ENCODE peak calls at places on chromosomes 3 and 15, in ten cellular contexts. F, R, E, O, H, V, L, X, G and A are unnamed samples.

GRCh38 chr15:101773496-101774100 is 29.7 kb upstream of the OR4F6 start:
- DNase-seq in F (peak; percentile 36), R (no peak), E (peak; percentile 9), O (no peak), H (peak; percentile 11), V (no peak), L (no peak), X (peak; percentile 46), G (no peak), A (no peak)

GRCh38 chr15:32659340-32659831 is 17.9 kb downstream of the SCG5 start:
- DNase-seq in F (no peak), R (peak; percentile 87), E (peak; percentile 57), O (no peak), H (no peak), V (peak; percentile 78), L (no peak), X (peak; percentile 37), G (peak; percentile 68), A (no peak)

GRCh38 chr3:169264711-169265110 is 398.8 kb downstream of the MECOM start:
- DNase-seq in F (no peak), R (peak; percentile 59), E (peak; percentile 58), O (peak; percentile 84), H (no peak), V (peak; percentile 11), L (no peak), X (peak; percentile 73), G (peak; percentile 20), A (peak; percentile 70)

GRCh38 chr15:63986185-63986680 is 60.1 kb downstream of the DAPK2 start:
- DNase-seq in F (no peak), R (no peak), E (no peak), O (no peak), H (no peak), V (peak; percentile 58), L (no peak), X (no peak), G (no peak), A (no peak)

GRCh38 chr3:134677196-134677986 is 26.6 kb upstream of the KY start:
- DNase-seq in F (no peak), R (no peak), E (no peak), O (peak; percentile 27), H (peak; percentile 23), V (no peak), L (peak; percentile 9), X (no peak), G (no peak), A (no peak)

GRCh38 chr3:174439621-174440349 is 419.3 kb upstream of the NAALADL2 start:
- DNase-seq in F (no peak), R (peak; percentile 98), E (peak; percentile 97), O (peak; percentile 32), H (no peak), V (peak; percentile 100), L (no peak), X (peak; percentile 50), G (peak; percentile 49), A (peak; percentile 26)

GRCh38 chr3:42256135-42256819 is 9.7 kb downstream of the CCK start:
- DNase-seq in F (no peak), R (peak; percentile 45), E (peak; percentile 58), O (no peak), H (no peak), V (peak; percentile 60), L (no peak), X (no peak), G (no peak), A (no peak)

GRCh38 chr3:124998247-124998630 is 57.6 kb downstream of the HEG1 start:
- DNase-seq in F (no peak), R (no peak), E (no peak), O (no peak), H (no peak), V (no peak), L (no peak), X (no peak), G (no peak), A (no peak)

GRCh38 chr15:51969728-51970127 is 1.9 kb downstream of the LEO1 start:
- DNase-seq in F (no peak), R (no peak), E (no peak), O (no peak), H (no peak), V (peak; percentile 13), L (no peak), X (no peak), G (no peak), A (no peak)
- H3K4me3 ChIP-seq in F (no peak overlapping the region), R (no peak overlapping the region), E (no peak overlapping the region), O (no peak overlapping the region), H (peak overlapping the region; percentile 89), V (peak overlapping the region; percentile 23), L (no peak overlapping the region), X (no peak overlapping the region), G (no peak overlapping the region), A (no peak overlapping the region)

GRCh38 chr3:180322829-180323228 is 279.1 kb upstream of the TTC14 start:
- DNase-seq in F (no peak), R (no peak), E (no peak), O (no peak), H (no peak), V (no peak), L (no peak), X (no peak), G (no peak), A (no peak)
- H3K4me3 ChIP-seq in F (no peak overlapping the region), R (no peak overlapping the region), E (no peak overlapping the region), O (no peak overlapping the region), H (no peak overlapping the region), V (no peak overlapping the region), L (no peak overlapping the region), X (no peak overlapping the region), G (no peak overlapping the region), A (no peak overlapping the region)

GRCh38 chr3:195892105-195892354 is 16.3 kb downstream of the TNK2 start:
- DNase-seq in F (no peak), R (no peak), E (no peak), O (no peak), H (no peak), V (no peak), L (no peak), X (no peak), G (no peak), A (no peak)

GRCh38 chr3:195893121-195893449 is 15.3 kb downstream of the TNK2 start:
- DNase-seq in F (no peak), R (no peak), E (no peak), O (no peak), H (no peak), V (no peak), L (no peak), X (peak; percentile 51), G (no peak), A (no peak)

GRCh38 chr3:195892355-195893120 is 15.8 kb downstream of the TNK2 start:
- DNase-seq in F (no peak), R (peak; percentile 76), E (peak; percentile 56), O (no peak), H (no peak), V (peak; percentile 79), L (no peak), X (peak; percentile 59), G (no peak), A (no peak)

GRCh38 chr3:195893916-195894315 is 14.4 kb downstream of the TNK2 start:
- DNase-seq in F (no peak), R (no peak), E (no peak), O (no peak), H (no peak), V (no peak), L (no peak), X (no peak), G (no peak), A (no peak)

GRCh38 chr3:195893516-195893915 is 14.8 kb downstream of the TNK2 start:
- DNase-seq in F (no peak), R (no peak), E (no peak), O (no peak), H (peak; percentile 81), V (no peak), L (no peak), X (no peak), G (no peak), A (no peak)
- H3K4me3 ChIP-seq in F (peak overlapping the region; percentile 68), R (no peak overlapping the region), E (no peak overlapping the region), O (no peak overlapping the region), H (peak overlapping the region; percentile 88), V (no peak overlapping the region), L (no peak overlapping the region), X (no peak overlapping the region), G (no peak overlapping the region), A (no peak overlapping the region)

DNA sequence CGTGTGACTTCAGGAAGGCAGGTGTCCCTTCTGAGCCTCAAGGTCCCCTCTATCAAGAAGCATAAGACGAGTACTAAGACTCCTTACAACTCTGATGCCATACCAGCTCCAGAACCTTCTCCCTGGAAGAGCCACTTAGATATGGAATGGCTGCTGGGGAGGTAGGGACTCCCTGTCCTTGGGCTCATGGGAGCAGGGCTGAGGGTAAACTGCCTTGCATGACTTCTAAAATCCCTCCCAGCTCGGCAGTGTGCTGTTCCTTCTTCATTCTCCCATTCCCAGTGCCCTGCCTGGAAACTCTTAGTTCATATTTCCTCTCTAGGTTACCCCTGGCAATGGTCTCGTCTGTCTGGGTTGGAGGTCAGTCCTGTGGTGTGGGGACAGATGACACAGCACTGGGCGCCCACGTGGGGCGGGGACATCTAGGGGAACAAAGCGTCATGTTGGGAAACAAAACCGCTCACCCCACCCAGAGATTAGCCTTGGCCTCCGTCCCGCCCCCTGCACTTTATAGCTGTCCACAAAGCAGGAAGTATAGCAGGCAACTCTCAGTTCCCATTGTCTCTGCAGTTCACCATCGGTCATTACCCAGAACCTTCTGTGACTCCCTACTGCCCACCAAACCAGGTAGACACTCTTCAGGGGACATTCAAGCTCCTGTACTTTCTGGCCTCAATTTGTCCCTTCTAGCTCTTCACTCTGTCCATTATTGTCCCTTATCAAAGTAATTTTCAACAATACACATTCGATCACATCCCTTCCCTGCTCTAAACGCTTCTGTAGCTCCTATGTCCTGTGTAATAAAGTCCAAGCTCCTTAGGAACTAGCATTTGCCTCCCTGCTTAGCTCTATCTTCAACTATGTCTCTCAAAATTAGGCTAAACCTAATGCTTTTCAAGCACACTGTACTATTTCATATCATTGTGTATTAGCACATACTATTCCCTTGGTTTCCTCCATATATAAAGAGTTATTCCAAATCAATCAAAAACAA is 73.8 kb downstream of the IQSEC1 start:
- DNase-seq in F (peak; percentile 90), R (no peak), E (no peak), O (peak; percentile 95), H (peak; percentile 13), V (no peak), L (peak; percentile 80), X (peak; percentile 85), G (peak; percentile 22), A (peak; percentile 85)
- H3K4me3 ChIP-seq in F (no peak overlapping the region), R (no peak overlapping the region), E (no peak overlapping the region), O (no peak overlapping the region), H (no peak overlapping the region), V (no peak overlapping the region), L (no peak overlapping the region), X (no peak overlapping the region), G (no peak overlapping the region), A (no peak overlapping the region)